ENCODE peak calls at places on chromosomes 5 and 9, in nine cellular contexts. A, L, T, H, G, J, X, V and D are unnamed samples. For H3K4me1 and H3K36me3, the result is how much of the 10 kb centered on the place peaks cover.

GRCh38 chr9:41229408-41230401 is 40.6 kb upstream of the ZNG1F start:
- DNase-seq in A (peak), L (peak), T (no peak), H (peak), G (peak), J (peak), X (no peak), V (no peak), D (peak)

GRCh38 chr5:14452685-14453084 is 128.9 kb upstream of the OTULINL start:
- DNase-seq in A (no peak), L (no peak), T (no peak), H (peak), G (no peak), J (peak), X (no peak), V (no peak), D (no peak)

GRCh38 chr5:139543423-139543991 is 17.6 kb upstream of the UBE2D2 start:
- DNase-seq in A (no peak), L (peak), T (no peak), H (peak), G (no peak), J (peak), X (no peak), V (peak), D (peak)

GRCh38 chr5:128649183-128649582 is 111.1 kb upstream of the FBN2 start:
- DNase-seq in A (no peak), L (no peak), T (no peak), H (no peak), G (no peak), J (peak), X (no peak), V (no peak), D (no peak)

GRCh38 chr9:33464045-33464636 is 9.6 kb downstream of the NOL6 start:
- DNase-seq in A (no peak), L (no peak), T (no peak), H (no peak), G (no peak), J (no peak), X (no peak), V (no peak), D (peak)

GRCh38 chr9:12955510-12956163 is 180.8 kb downstream of the LURAP1L start:
- DNase-seq in A (no peak), L (no peak), T (no peak), H (no peak), G (no peak), J (no peak), X (no peak), V (no peak), D (no peak)

GRCh38 chr5:42250-42649 is 49.7 kb upstream of the PLEKHG4B start:
- DNase-seq in A (peak), L (peak), T (no peak), H (peak), G (no peak), J (peak), X (no peak), V (no peak), D (no peak)

GRCh38 chr5:133664422-133664821 is 52.1 kb upstream of the FSTL4 start:
- DNase-seq in A (peak), L (no peak), T (no peak), H (peak), G (no peak), J (peak), X (peak), V (no peak), D (no peak)

GRCh38 chr5:180305481-180305880 is 13.6 kb upstream of the MAPK9 start:
- DNase-seq in A (no peak), L (no peak), T (no peak), H (no peak), G (no peak), J (no peak), X (no peak), V (no peak), D (peak)

GRCh38 chr5:168295574-168296201 is 4.2 kb downstream of the WWC1 start:
- DNase-seq in A (peak), L (peak), T (no peak), H (peak), G (no peak), J (peak), X (no peak), V (no peak), D (peak)

GRCh38 chr5:164277720-164278119 is 772.3 kb downstream of the MAT2B start:
- DNase-seq in A (peak), L (no peak), T (no peak), H (peak), G (no peak), J (peak), X (no peak), V (no peak), D (no peak)

GRCh38 chr9:131661954-131662621 is 77.8 kb downstream of the RAPGEF1 start:
- DNase-seq in A (no peak), L (no peak), T (no peak), H (no peak), G (no peak), J (no peak), X (no peak), V (no peak), D (no peak)

GRCh38 chr9:114887963-114888362 is 42.4 kb downstream of the TNFSF8 start:
- DNase-seq in A (no peak), L (no peak), T (no peak), H (no peak), G (no peak), J (no peak), X (no peak), V (no peak), D (no peak)
- H3K9ac ChIP-seq in A (no peak), L (no peak), T (no peak), H (no peak), G (no peak), J (no peak), X (no peak), V (no peak), D (no peak)

DNA sequence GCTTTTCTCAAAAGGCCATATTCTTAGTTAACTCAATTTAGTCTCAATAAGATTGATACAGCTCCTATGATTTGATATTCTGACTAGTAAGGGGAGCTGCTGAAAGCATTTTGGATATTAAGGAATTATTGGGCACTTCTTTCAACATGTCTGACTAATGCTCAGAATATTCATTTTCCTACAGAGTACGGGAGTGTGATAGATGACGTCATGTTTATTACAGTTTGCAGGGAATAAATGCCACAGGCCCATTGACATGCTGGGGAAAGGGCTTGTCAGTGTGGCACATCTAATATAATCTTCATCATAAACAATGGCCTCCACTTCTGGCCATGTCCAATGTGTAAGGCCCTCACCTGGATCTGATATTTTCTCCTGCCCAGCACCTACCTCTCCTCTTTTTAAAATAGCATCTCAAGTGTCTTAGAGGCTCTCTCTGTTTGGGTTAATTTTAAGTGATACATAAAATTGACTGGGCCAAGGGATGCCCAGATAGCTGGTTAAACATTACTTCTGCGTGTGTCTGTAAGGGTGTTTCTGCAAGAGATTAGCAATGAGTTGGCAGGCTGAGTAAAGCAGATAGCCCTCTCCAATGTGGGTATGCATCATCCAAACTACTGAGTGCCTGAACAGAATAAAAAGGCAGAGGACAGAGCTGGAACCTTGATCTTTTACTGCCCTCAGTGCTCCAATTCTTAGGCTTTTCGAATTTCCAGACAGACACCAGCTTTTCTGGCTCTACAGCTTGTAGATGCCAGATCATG is 99.3 kb downstream of the SLC24A2 start:
- DNase-seq in A (peak), L (no peak), T (no peak), H (no peak), G (no peak), J (peak), X (no peak), V (no peak), D (no peak)
- H3K4me1 ChIP-seq in A (under half), L (under half), T (under half), H (under half), G (under half), J (under half), X (under half), V (under half), D (under half)

DNA sequence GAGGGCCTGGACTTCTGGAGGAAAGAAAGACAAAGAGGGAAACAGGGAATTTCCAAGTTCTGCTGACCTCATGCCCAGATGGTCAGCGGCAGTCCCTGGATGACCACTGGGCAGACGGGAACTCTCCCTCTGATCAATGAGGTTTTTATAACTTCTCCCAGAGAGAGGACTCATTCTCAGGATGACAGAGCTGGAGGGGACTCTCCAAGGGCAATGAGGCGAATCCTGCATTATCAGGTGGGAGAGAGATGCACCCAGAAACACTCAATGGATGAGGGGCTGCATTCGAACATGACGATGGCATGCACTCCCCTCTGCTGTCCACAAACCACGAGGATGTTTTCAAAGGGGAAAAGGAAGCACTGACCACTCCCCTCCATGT is 12.7 kb downstream of the TNIP1 start:
- DNase-seq in A (no peak), L (no peak), T (no peak), H (no peak), G (no peak), J (peak), X (no peak), V (no peak), D (no peak)
- H3K36me3 ChIP-seq in A (under half), L (under half), T (under half), H (under half), G (half or more), J (under half), X (under half), V (under half), D (under half)

GRCh38 chr9:86341007-86341491 is 13.2 kb downstream of the TUT7 start:
- DNase-seq in A (no peak), L (no peak), T (no peak), H (peak), G (no peak), J (no peak), X (no peak), V (no peak), D (no peak)
- H3K9ac ChIP-seq in A (no peak), L (no peak), T (no peak), H (no peak), G (no peak), J (no peak), X (no peak), V (no peak), D (no peak)